ENCODE peak calls at places on chromosomes 13 and 19, in seven cellular contexts. One of them, this sample, is unnamed.
A peak's percentile ranks its signal among the peaks of the same experiment; 100 is the strongest.

GRCh38 chr13:41835871-41836270 is 125.0 kb downstream of the VWA8 start:
- DNase-seq in lower lobe of right lung: no peak
- DNase-seq in neural crest cell: no peak
- DNase-seq in fibroblast of pulmonary artery: no peak
- DNase-seq in astrocyte of the spinal cord: peak; percentile 72
- DNase-seq in AG09309: no peak
- DNase-seq in progenitor cell of endocrine pancreas: no peak
- DNase-seq in this sample: no peak

GRCh38 chr13:77749481-77749880 is 52.0 kb downstream of the SLAIN1 start:
- DNase-seq in lower lobe of right lung: no peak
- DNase-seq in neural crest cell: no peak
- DNase-seq in progenitor cell of endocrine pancreas: no peak
- DNase-seq in fibroblast of pulmonary artery: no peak
- DNase-seq in astrocyte of the spinal cord: peak; percentile 18
- DNase-seq in AG09309: no peak
- DNase-seq in this sample: no peak

GRCh38 chr13:101514695-101515275 is 62.3 kb downstream of the ITGBL1 start:
- DNase-seq in astrocyte of the spinal cord: peak; percentile 83
- DNase-seq in lower lobe of right lung: no peak
- DNase-seq in progenitor cell of endocrine pancreas: no peak
- DNase-seq in AG09309: no peak
- DNase-seq in neural crest cell: peak; percentile 6
- DNase-seq in fibroblast of pulmonary artery: peak; percentile 76
- DNase-seq in this sample: peak; percentile 9

GRCh38 chr13:112510002-112510780 is 77.8 kb downstream of the TUBGCP3 start:
- DNase-seq in progenitor cell of endocrine pancreas: no peak
- DNase-seq in neural crest cell: peak; percentile 33
- DNase-seq in fibroblast of pulmonary artery: peak; percentile 73
- DNase-seq in AG09309: peak; percentile 14
- DNase-seq in astrocyte of the spinal cord: peak; percentile 70
- DNase-seq in lower lobe of right lung: peak; percentile 56
- DNase-seq in this sample: peak; percentile 40

GRCh38 chr19:7748756-7749155 is 1.4 kb upstream of the CD209 start:
- DNase-seq in astrocyte of the spinal cord: no peak
- DNase-seq in AG09309: no peak
- DNase-seq in lower lobe of right lung: no peak
- DNase-seq in fibroblast of pulmonary artery: peak; percentile 15
- DNase-seq in neural crest cell: no peak
- DNase-seq in progenitor cell of endocrine pancreas: no peak
- DNase-seq in this sample: no peak

GRCh38 chr13:110237895-110238294 is 69.1 kb downstream of the COL4A1 start:
- DNase-seq in lower lobe of right lung: no peak
- DNase-seq in astrocyte of the spinal cord: no peak
- DNase-seq in progenitor cell of endocrine pancreas: no peak
- DNase-seq in fibroblast of pulmonary artery: no peak
- DNase-seq in AG09309: no peak
- DNase-seq in neural crest cell: no peak
- DNase-seq in this sample: no peak

GRCh38 chr19:54420383-54421168 is 5.3 kb downstream of the TTYH1 start:
- DNase-seq in fibroblast of pulmonary artery: peak; percentile 76
- DNase-seq in neural crest cell: peak; percentile 82
- DNase-seq in AG09309: no peak
- DNase-seq in astrocyte of the spinal cord: no peak
- DNase-seq in lower lobe of right lung: no peak
- DNase-seq in progenitor cell of endocrine pancreas: peak; percentile 65
- DNase-seq in this sample: no peak

GRCh38 chr13:40026741-40027140 is 371.3 kb downstream of the COG6 start:
- DNase-seq in fibroblast of pulmonary artery: no peak
- DNase-seq in lower lobe of right lung: no peak
- DNase-seq in AG09309: no peak
- DNase-seq in astrocyte of the spinal cord: no peak
- DNase-seq in progenitor cell of endocrine pancreas: no peak
- DNase-seq in neural crest cell: no peak
- DNase-seq in this sample: peak; percentile 13

GRCh38 chr13:96091164-96091931 is 1.4 kb downstream of the HS6ST3 start:
- DNase-seq in astrocyte of the spinal cord: peak; percentile 7
- DNase-seq in lower lobe of right lung: peak; percentile 44
- DNase-seq in progenitor cell of endocrine pancreas: peak; percentile 14
- DNase-seq in AG09309: no peak
- DNase-seq in fibroblast of pulmonary artery: no peak
- DNase-seq in neural crest cell: peak; percentile 19
- DNase-seq in this sample: no peak

GRCh38 chr13:112905990-112906641 is 62.9 kb upstream of the MCF2L start:
- DNase-seq in progenitor cell of endocrine pancreas: no peak
- DNase-seq in fibroblast of pulmonary artery: no peak
- DNase-seq in neural crest cell: no peak
- DNase-seq in lower lobe of right lung: peak; percentile 37
- DNase-seq in astrocyte of the spinal cord: no peak
- DNase-seq in AG09309: no peak
- DNase-seq in this sample: no peak

GRCh38 chr13:41723136-41723535 is 237.8 kb downstream of the VWA8 start:
- DNase-seq in AG09309: no peak
- DNase-seq in neural crest cell: no peak
- DNase-seq in lower lobe of right lung: no peak
- DNase-seq in fibroblast of pulmonary artery: no peak
- DNase-seq in astrocyte of the spinal cord: no peak
- DNase-seq in progenitor cell of endocrine pancreas: no peak
- DNase-seq in this sample: no peak

GRCh38 chr19:5166262-5166661 is 174.3 kb downstream of the PTPRS start:
- DNase-seq in lower lobe of right lung: no peak
- DNase-seq in neural crest cell: no peak
- DNase-seq in AG09309: peak; percentile 17
- DNase-seq in astrocyte of the spinal cord: peak; percentile 49
- DNase-seq in fibroblast of pulmonary artery: peak; percentile 54
- DNase-seq in progenitor cell of endocrine pancreas: no peak
- DNase-seq in this sample: no peak

GRCh38 chr13:52847322-52847681 is 1.1 kb downstream of the PCDH8 start:
- DNase-seq in astrocyte of the spinal cord: no peak
- DNase-seq in AG09309: no peak
- DNase-seq in lower lobe of right lung: no peak
- DNase-seq in fibroblast of pulmonary artery: no peak
- DNase-seq in neural crest cell: no peak
- DNase-seq in progenitor cell of endocrine pancreas: no peak
- DNase-seq in this sample: no peak

GRCh38 chr19:38250821-38251563 is 5.2 kb downstream of the PPP1R14A start:
- DNase-seq in AG09309: no peak
- DNase-seq in fibroblast of pulmonary artery: peak; percentile 75
- DNase-seq in lower lobe of right lung: peak; percentile 56
- DNase-seq in progenitor cell of endocrine pancreas: peak; percentile 47
- DNase-seq in neural crest cell: no peak
- DNase-seq in astrocyte of the spinal cord: peak; percentile 43
- DNase-seq in this sample: no peak

GRCh38 chr13:66915596-66916185 is 314.4 kb downstream of the PCDH9 start:
- DNase-seq in neural crest cell: no peak
- DNase-seq in lower lobe of right lung: no peak
- DNase-seq in AG09309: no peak
- DNase-seq in astrocyte of the spinal cord: peak; percentile 68
- DNase-seq in fibroblast of pulmonary artery: peak; percentile 61
- DNase-seq in progenitor cell of endocrine pancreas: no peak
- DNase-seq in this sample: no peak

GRCh38 chr13:92044351-92044750 is 645.9 kb downstream of the GPC5 start:
- DNase-seq in AG09309: no peak
- DNase-seq in progenitor cell of endocrine pancreas: no peak
- DNase-seq in lower lobe of right lung: no peak
- DNase-seq in fibroblast of pulmonary artery: no peak
- DNase-seq in neural crest cell: no peak
- DNase-seq in astrocyte of the spinal cord: no peak
- DNase-seq in this sample: no peak

GRCh38 chr13:75838366-75839017 is 202.4 kb downstream of the LMO7 start:
- DNase-seq in AG09309: no peak
- DNase-seq in lower lobe of right lung: no peak
- DNase-seq in fibroblast of pulmonary artery: no peak
- DNase-seq in neural crest cell: no peak
- DNase-seq in progenitor cell of endocrine pancreas: no peak
- DNase-seq in astrocyte of the spinal cord: no peak
- DNase-seq in this sample: no peak

GRCh38 chr19:57466489-57466888 is 9.5 kb upstream of the VN1R1 start:
- DNase-seq in fibroblast of pulmonary artery: no peak
- DNase-seq in AG09309: no peak
- DNase-seq in astrocyte of the spinal cord: no peak
- DNase-seq in lower lobe of right lung: no peak
- DNase-seq in progenitor cell of endocrine pancreas: no peak
- DNase-seq in neural crest cell: no peak
- DNase-seq in this sample: no peak

DNA sequence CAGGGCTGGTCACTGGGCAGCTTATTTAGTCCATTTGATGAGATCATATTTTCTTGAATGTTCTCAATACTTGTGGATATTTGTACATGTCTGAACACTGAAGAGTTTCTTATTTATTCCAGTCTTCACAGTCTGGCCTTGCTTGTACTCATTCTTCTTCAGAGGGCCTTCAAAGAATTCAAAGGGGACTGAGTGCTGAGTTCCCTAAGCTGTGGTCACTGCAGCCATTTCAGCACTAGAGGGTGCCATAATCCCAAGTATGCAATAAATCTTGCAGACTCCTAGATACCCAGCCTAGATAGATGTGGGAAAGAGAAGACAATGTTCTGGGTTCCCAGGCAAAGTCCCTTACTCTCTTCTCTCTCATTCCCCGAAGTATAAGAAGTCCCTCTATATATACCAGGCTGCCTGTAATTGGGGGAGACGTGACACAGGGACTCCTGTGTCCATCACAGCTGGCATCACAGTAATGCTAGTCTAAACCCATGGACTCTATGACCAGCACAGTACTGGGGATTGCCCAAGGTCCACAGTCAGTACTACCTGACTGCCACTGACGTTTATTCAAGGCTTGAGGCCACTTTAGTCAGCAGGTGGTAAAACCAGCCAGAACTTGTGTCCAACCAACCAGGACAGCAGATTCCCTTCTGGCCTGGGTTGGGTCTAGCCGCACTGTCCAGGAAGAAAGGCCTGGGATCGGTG is 8.9 kb upstream of the VN1R1 start:
- DNase-seq in progenitor cell of endocrine pancreas: no peak
- DNase-seq in neural crest cell: no peak
- DNase-seq in fibroblast of pulmonary artery: peak; percentile 53
- DNase-seq in lower lobe of right lung: no peak
- DNase-seq in AG09309: no peak
- DNase-seq in astrocyte of the spinal cord: no peak
- DNase-seq in this sample: peak; percentile 41
- TF ChIP-seq CTCF in progenitor cell of endocrine pancreas: no peak
- TF ChIP-seq CTCF in neural crest cell: peak; percentile 48
- TF ChIP-seq CTCF in fibroblast of pulmonary artery: peak; percentile 44
- TF ChIP-seq CTCF in lower lobe of right lung: peak; percentile 23
- TF ChIP-seq CTCF in AG09309: peak; percentile 71
- TF ChIP-seq CTCF in astrocyte of the spinal cord: peak; percentile 27
- TF ChIP-seq CTCF in this sample: peak; percentile 69

DNA sequence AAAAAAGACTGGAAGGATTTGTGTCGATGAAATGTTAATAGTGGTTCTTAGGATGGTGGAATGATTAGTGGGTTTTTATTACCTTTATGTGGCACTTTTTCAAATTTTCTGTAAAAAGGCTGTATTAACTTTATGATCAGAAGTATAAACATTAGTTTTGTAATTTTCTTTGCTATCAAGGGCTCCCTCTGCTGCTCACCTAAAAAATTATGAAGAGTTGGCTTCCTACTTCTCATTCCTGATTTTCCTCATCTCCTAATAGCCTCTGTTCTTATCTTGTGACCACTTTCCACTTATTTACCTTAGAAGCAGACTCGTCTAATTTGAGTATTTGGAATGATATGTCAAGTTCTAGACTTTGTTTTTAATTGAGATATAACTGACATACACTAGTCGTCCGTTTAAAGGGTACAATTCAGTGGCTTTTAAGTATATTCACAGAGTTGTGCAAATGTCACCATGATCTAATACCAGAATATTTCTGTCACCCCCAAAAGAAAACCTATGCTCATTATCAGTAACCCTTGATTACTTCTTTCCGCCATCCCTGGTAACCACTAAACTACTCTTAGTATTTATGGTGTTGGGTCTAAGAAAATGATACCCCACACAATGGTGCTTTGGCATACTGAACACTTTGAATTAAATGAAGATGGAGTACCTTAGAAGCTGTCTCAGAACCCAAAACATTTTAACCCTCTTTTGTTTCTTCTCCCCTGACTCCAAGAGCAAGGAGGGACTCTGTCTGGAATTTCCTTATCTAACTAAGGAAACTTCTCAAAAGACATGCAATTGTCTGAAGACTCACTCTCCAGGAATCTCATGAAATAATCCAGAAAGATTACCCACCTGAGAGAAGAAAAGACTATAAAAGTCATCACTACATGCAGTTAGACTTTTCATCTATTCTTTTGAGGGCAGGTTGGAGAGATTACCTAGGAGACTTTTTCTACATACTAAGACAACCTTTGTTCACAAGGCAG is 311.3 kb downstream of the DLEU7 start:
- DNase-seq in lower lobe of right lung: no peak
- DNase-seq in AG09309: no peak
- DNase-seq in fibroblast of pulmonary artery: peak; percentile 71
- DNase-seq in progenitor cell of endocrine pancreas: no peak
- DNase-seq in neural crest cell: no peak
- DNase-seq in astrocyte of the spinal cord: peak; percentile 69
- DNase-seq in this sample: no peak
- TF ChIP-seq CTCF in lower lobe of right lung: peak; percentile 59
- TF ChIP-seq CTCF in AG09309: peak; percentile 52
- TF ChIP-seq CTCF in fibroblast of pulmonary artery: peak; percentile 56
- TF ChIP-seq CTCF in progenitor cell of endocrine pancreas: peak; percentile 50
- TF ChIP-seq CTCF in neural crest cell: peak; percentile 67
- TF ChIP-seq CTCF in astrocyte of the spinal cord: peak; percentile 48
- TF ChIP-seq CTCF in this sample: peak; percentile 45

DNA sequence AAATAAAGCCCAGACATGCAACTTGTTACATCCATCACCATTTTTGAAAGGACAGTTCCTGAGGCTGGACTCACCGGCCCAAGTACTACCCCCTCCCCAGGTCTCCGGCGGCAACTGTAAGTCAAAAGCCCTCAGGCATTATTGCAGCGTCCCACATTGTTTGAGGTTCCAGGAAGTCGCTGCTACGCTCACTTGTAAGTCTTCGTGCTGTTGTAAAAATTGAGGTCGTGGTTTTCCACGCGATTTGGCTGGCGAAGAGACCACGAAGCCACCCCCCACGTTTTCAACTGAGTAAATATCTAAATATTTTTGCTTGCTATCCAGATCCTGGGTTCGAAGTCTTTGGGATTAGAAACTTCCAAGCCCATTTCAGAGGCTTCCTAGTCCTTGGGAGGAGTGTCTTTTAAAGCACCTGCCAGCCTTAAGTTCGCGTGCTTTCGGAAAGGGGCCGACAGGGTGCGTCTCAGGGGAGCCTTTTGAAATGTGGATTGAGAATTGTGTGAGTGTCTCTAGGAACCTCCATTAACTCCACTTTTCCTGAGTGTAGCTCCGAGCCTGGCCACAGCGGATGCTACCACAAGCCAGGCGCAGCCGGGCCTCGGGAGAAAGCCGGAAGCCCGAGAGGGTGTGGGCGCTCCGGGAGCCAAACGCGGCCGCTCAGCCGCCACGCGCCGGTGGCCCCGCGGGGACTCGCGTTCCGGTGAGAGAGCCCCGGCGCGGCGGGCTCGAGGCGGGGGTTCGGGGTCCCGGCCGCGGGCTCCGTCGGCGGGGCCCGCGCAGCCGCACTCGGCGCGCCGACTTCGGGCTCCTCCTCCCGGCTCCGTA is at the start of gene FNDC3A:
- DNase-seq in neural crest cell: peak; percentile 14
- DNase-seq in lower lobe of right lung: peak; percentile 46
- DNase-seq in astrocyte of the spinal cord: peak; percentile 73
- DNase-seq in fibroblast of pulmonary artery: peak; percentile 74
- DNase-seq in progenitor cell of endocrine pancreas: peak; percentile 57
- DNase-seq in AG09309: no peak
- DNase-seq in this sample: no peak
- TF ChIP-seq CTCF in neural crest cell: peak; percentile 30
- TF ChIP-seq CTCF in lower lobe of right lung: no peak
- TF ChIP-seq CTCF in astrocyte of the spinal cord: peak; percentile 6
- TF ChIP-seq CTCF in fibroblast of pulmonary artery: peak; percentile 3
- TF ChIP-seq CTCF in progenitor cell of endocrine pancreas: peak; percentile 24
- TF ChIP-seq CTCF in AG09309: no peak
- TF ChIP-seq CTCF in this sample: no peak

GRCh38 chr19:29664753-29665214 is 477 bp upstream of the PLEKHF1 start:
- DNase-seq in AG09309: no peak
- DNase-seq in progenitor cell of endocrine pancreas: no peak
- DNase-seq in lower lobe of right lung: no peak
- DNase-seq in fibroblast of pulmonary artery: no peak
- DNase-seq in neural crest cell: no peak
- DNase-seq in astrocyte of the spinal cord: no peak
- DNase-seq in this sample: no peak
- TF ChIP-seq CTCF in AG09309: no peak
- TF ChIP-seq CTCF in progenitor cell of endocrine pancreas: peak; percentile 25
- TF ChIP-seq CTCF in lower lobe of right lung: peak; percentile 34
- TF ChIP-seq CTCF in fibroblast of pulmonary artery: no peak
- TF ChIP-seq CTCF in neural crest cell: peak; percentile 24
- TF ChIP-seq CTCF in astrocyte of the spinal cord: no peak
- TF ChIP-seq CTCF in this sample: no peak